ENCODE peak calls at places on chromosomes 5 and 9, in four cellular contexts. One of them, this sample, is unnamed.

GRCh38 chr9:34124923-34125322 is 1.6 kb downstream of the DCAF12 start:
- DNase-seq in K562: no peak
- DNase-seq in HepG2: no peak
- DNase-seq in H1: no peak
- DNase-seq in this sample: no peak

GRCh38 chr5:95022967-95023695 is 261.8 kb downstream of the MCTP1 start:
- DNase-seq in K562: no peak
- DNase-seq in HepG2: no peak
- DNase-seq in H1: no peak
- DNase-seq in this sample: no peak

GRCh38 chr5:93277001-93277400 is 304.0 kb downstream of the NR2F1-AS1 start:
- DNase-seq in K562: no peak
- DNase-seq in HepG2: no peak
- DNase-seq in H1: no peak
- DNase-seq in this sample: no peak

GRCh38 chr9:89427621-89428221 is 70.2 kb downstream of the SEMA4D start:
- DNase-seq in K562: no peak
- DNase-seq in HepG2: no peak
- DNase-seq in H1: no peak
- DNase-seq in this sample: no peak

GRCh38 chr5:138408023-138408422 is 30.8 kb upstream of the REEP2 start:
- DNase-seq in K562: no peak
- DNase-seq in HepG2: no peak
- DNase-seq in H1: no peak
- DNase-seq in this sample: no peak

GRCh38 chr5:136123236-136123768 is 9.3 kb upstream of the SMAD5 start:
- DNase-seq in K562: no peak
- DNase-seq in HepG2: peak
- DNase-seq in H1: no peak
- DNase-seq in this sample: peak

GRCh38 chr9:113579270-113580040 is 115.9 kb downstream of the RGS3 start:
- DNase-seq in K562: no peak
- DNase-seq in HepG2: no peak
- DNase-seq in H1: no peak
- DNase-seq in this sample: no peak

GRCh38 chr5:138603521-138603920 is 28.3 kb upstream of the HSPA9 start:
- DNase-seq in K562: no peak
- DNase-seq in HepG2: no peak
- DNase-seq in H1: no peak
- DNase-seq in this sample: no peak

GRCh38 chr9:36665387-36665786 is 92.7 kb downstream of the MELK start:
- DNase-seq in K562: no peak
- DNase-seq in HepG2: no peak
- DNase-seq in H1: no peak
- DNase-seq in this sample: no peak

GRCh38 chr5:58455966-58456365 is 3.9 kb downstream of the PLK2 start:
- DNase-seq in K562: no peak
- DNase-seq in HepG2: no peak
- DNase-seq in H1: no peak
- DNase-seq in this sample: no peak

GRCh38 chr9:7387844-7388243 is 411.7 kb downstream of the DMAC1 start:
- DNase-seq in K562: no peak
- DNase-seq in HepG2: no peak
- DNase-seq in H1: no peak
- DNase-seq in this sample: no peak

GRCh38 chr5:140214831-140215230 is 39.8 kb downstream of the CYSTM1 start:
- DNase-seq in K562: no peak
- DNase-seq in HepG2: no peak
- DNase-seq in H1: no peak
- DNase-seq in this sample: no peak

GRCh38 chr5:149464796-149465489 is 85.9 kb upstream of the IL17B start:
- DNase-seq in K562: no peak
- DNase-seq in HepG2: no peak
- DNase-seq in H1: no peak
- DNase-seq in this sample: no peak

GRCh38 chr5:172361566-172362238 is 78.1 kb upstream of the UBTD2 start:
- DNase-seq in K562: no peak
- DNase-seq in HepG2: no peak
- DNase-seq in H1: no peak
- DNase-seq in this sample: peak

GRCh38 chr5:119275873-119276214 is 80.0 kb upstream of the TNFAIP8 start:
- DNase-seq in K562: no peak
- DNase-seq in HepG2: no peak
- DNase-seq in H1: no peak
- DNase-seq in this sample: no peak

GRCh38 chr5:59543826-59544442 is 349.6 kb downstream of the PDE4D start:
- DNase-seq in K562: no peak
- DNase-seq in HepG2: no peak
- DNase-seq in H1: no peak
- DNase-seq in this sample: peak

GRCh38 chr5:109855056-109855455 is 165.3 kb downstream of the MAN2A1 start:
- DNase-seq in K562: no peak
- DNase-seq in HepG2: no peak
- DNase-seq in H1: no peak
- DNase-seq in this sample: no peak

GRCh38 chr9:131447148-131447547 is 53.3 kb downstream of the PRRC2B start:
- DNase-seq in K562: no peak
- DNase-seq in HepG2: no peak
- DNase-seq in H1: no peak
- DNase-seq in this sample: no peak

GRCh38 chr5:102138243-102138653 is 157.8 kb downstream of the SLCO4C1 start:
- DNase-seq in K562: no peak
- DNase-seq in HepG2: peak
- DNase-seq in H1: no peak
- DNase-seq in this sample: no peak

GRCh38 chr9:98021306-98022040 is 35.1 kb upstream of the NANS start:
- DNase-seq in K562: no peak
- DNase-seq in HepG2: no peak
- DNase-seq in H1: no peak
- DNase-seq in this sample: no peak

GRCh38 chr9:26012797-26013594 is 334.8 kb upstream of the TUSC1 start:
- DNase-seq in K562: no peak
- DNase-seq in HepG2: no peak
- DNase-seq in H1: no peak
- DNase-seq in this sample: no peak

GRCh38 chr9:3386753-3387152 is 139.0 kb downstream of the RFX3 start:
- DNase-seq in K562: no peak
- DNase-seq in HepG2: no peak
- DNase-seq in H1: no peak
- DNase-seq in this sample: no peak

GRCh38 chr9:2192356-2192979 is 177.3 kb downstream of the SMARCA2 start:
- DNase-seq in K562: no peak
- DNase-seq in HepG2: no peak
- DNase-seq in H1: no peak
- DNase-seq in this sample: no peak

GRCh38 chr5:73027361-73027760 is 71.5 kb downstream of the FCHO2 start:
- DNase-seq in K562: no peak
- DNase-seq in HepG2: no peak
- DNase-seq in H1: no peak
- DNase-seq in this sample: no peak

GRCh38 chr5:171562822-171563221 is 143.4 kb downstream of the FGF18 start:
- DNase-seq in K562: no peak
- DNase-seq in HepG2: no peak
- DNase-seq in H1: no peak
- DNase-seq in this sample: no peak

GRCh38 chr5:110031402-110032140 is 341.8 kb downstream of the MAN2A1 start:
- DNase-seq in K562: no peak
- DNase-seq in HepG2: no peak
- DNase-seq in H1: no peak
- DNase-seq in this sample: no peak

GRCh38 chr5:137155621-137156020 is 343.5 kb downstream of the SPOCK1 start:
- DNase-seq in K562: no peak
- DNase-seq in HepG2: no peak
- DNase-seq in H1: no peak
- DNase-seq in this sample: no peak

GRCh38 chr5:138065102-138065501 is 18.7 kb upstream of the WNT8A start:
- DNase-seq in K562: no peak
- DNase-seq in HepG2: no peak
- DNase-seq in H1: peak
- DNase-seq in this sample: peak

GRCh38 chr5:158812381-158812780 is 287.3 kb downstream of the EBF1 start:
- DNase-seq in K562: no peak
- DNase-seq in HepG2: no peak
- DNase-seq in H1: peak
- DNase-seq in this sample: no peak

GRCh38 chr9:98686961-98687855 is 21.5 kb downstream of the GABBR2 start:
- DNase-seq in K562: no peak
- DNase-seq in HepG2: no peak
- DNase-seq in H1: no peak
- DNase-seq in this sample: no peak

GRCh38 chr9:89022071-89022721 is 30.9 kb downstream of the S1PR3 start:
- DNase-seq in K562: no peak
- DNase-seq in HepG2: no peak
- DNase-seq in H1: no peak
- DNase-seq in this sample: no peak

GRCh38 chr5:5063533-5063953 is 76.6 kb upstream of the ADAMTS16 start:
- DNase-seq in K562: no peak
- DNase-seq in HepG2: peak
- DNase-seq in H1: no peak
- DNase-seq in this sample: peak

GRCh38 chr5:53820119-53820801 is 259.8 kb downstream of the NDUFS4 start:
- DNase-seq in K562: no peak
- DNase-seq in HepG2: no peak
- DNase-seq in H1: no peak
- DNase-seq in this sample: no peak

GRCh38 chr9:16074962-16075361 is 522.1 kb downstream of the CCDC171 start:
- DNase-seq in K562: no peak
- DNase-seq in HepG2: no peak
- DNase-seq in H1: no peak
- DNase-seq in this sample: no peak

GRCh38 chr5:122124766-122125165 is 4.6 kb upstream of the ZNF474 start:
- DNase-seq in K562: no peak
- DNase-seq in HepG2: no peak
- DNase-seq in H1: no peak
- DNase-seq in this sample: no peak

GRCh38 chr5:108765647-108766046 is 17.9 kb downstream of the FER start:
- DNase-seq in K562: no peak
- DNase-seq in HepG2: no peak
- DNase-seq in H1: no peak
- DNase-seq in this sample: no peak
- TF ChIP-seq RNF2 in K562: no peak
- TF ChIP-seq RNF2 in HepG2: no peak
- TF ChIP-seq RNF2 in H1: no peak
- TF ChIP-seq RNF2 in this sample: no peak

GRCh38 chr5:150780180-150780692 is 1.7 kb downstream of the SMIM3 start:
- DNase-seq in K562: no peak
- DNase-seq in HepG2: no peak
- DNase-seq in H1: no peak
- DNase-seq in this sample: no peak
- TF ChIP-seq POLR2A in K562: no peak
- TF ChIP-seq POLR2A in HepG2: no peak
- TF ChIP-seq POLR2A in H1: no peak
- TF ChIP-seq POLR2A in this sample: no peak

DNA sequence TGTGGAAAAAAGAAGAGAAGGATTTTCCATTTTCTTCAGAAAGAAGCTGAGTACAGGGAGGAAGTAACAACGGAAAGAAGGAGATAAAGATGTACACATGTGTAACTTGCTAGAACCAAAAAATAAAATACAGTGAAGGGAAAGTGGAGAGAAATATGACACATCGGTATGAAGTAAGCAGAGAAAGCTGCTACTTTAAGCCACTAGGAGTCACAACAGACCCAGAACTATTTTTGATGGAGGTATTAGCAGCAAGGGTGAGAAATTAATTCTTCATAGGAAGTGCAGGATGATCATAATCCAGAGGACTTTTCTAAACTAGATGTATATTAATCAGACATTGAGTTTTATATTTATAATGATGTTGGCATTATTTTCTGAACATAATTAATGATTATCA is 88.5 kb downstream of the FAM174A start:
- DNase-seq in K562: no peak
- DNase-seq in HepG2: no peak
- DNase-seq in H1: no peak
- DNase-seq in this sample: no peak
- TF ChIP-seq RNF2 in K562: no peak
- TF ChIP-seq RNF2 in HepG2: no peak
- TF ChIP-seq RNF2 in H1: no peak
- TF ChIP-seq RNF2 in this sample: no peak

DNA sequence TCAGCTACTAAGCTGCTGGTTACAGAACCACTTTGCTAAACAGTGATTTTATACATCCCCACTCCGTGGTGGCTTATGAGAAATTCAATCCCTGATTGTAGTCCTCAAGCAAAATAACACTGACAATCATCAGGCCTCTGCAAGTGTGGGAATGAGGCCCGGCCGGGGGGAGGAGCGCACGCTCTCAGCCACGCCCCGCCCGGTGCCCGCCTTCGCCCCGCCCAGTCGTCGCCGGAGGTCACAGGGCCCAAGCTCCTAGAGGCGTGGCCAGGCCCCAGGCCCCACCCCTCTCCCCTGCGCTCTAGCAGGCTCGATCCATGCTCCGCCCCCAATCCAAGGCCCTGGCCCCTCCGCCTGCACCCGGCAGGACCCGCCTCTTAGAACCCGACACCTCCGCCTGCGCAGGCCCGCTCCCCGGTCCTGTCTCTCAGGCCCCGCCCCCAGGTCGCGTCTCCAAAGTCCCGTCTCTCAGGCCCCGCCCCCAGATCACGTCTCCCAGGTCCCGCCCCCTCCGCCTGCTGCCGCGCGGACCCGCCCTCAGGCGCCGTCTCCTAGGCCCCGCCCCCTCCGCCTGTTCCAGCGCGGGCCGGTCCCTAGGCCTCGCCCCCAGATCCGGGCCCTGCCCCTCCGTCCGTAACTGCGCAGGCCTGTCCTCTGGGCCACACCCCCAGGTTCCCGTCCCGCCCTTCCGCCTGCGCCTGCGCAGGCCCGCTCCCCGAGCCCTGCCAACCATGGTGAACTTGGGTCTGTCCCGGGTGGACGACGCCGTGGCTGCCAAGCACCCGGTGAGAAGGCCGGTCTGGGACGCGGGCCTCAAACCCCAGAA is at the start of gene TMEM141:
- DNase-seq in K562: peak
- DNase-seq in HepG2: peak
- DNase-seq in H1: peak
- DNase-seq in this sample: peak
- TF ChIP-seq POLR2A in K562: no peak
- TF ChIP-seq POLR2A in HepG2: peak
- TF ChIP-seq POLR2A in H1: no peak
- TF ChIP-seq POLR2A in this sample: peak

DNA sequence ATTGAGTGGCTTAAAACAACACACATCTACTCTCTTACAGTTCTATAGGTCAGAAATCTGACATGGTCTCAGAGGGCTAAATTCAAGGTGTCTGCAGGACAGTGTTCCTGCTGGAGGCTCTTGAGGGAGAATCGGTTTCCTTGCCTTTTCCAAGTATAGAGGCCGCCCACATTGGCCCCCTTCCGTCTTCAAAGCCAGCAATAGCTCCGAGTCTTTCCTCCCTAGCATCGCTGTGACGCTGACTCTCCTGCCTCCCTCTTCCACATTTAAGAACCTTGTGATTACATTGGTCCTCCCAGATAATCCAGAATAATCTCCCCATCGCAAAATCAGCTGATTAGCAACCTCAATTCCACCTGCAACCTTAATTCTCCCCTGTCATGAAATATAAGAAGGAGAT is 81.3 kb upstream of the IER5L start:
- DNase-seq in K562: no peak
- DNase-seq in HepG2: no peak
- DNase-seq in H1: no peak
- DNase-seq in this sample: no peak
- TF ChIP-seq RNF2 in K562: no peak
- TF ChIP-seq RNF2 in HepG2: no peak
- TF ChIP-seq RNF2 in H1: no peak
- TF ChIP-seq RNF2 in this sample: no peak

This sample was measured in A549.